ENCODE peak calls at places on chromosomes 5 and 9, in seven cellular contexts. K is HepG2, W is HCT116, O is K562, L is GM12878, T is SK-N-SH, Q is H1. U is an unnamed sample.

GRCh38 chr5:41925555-41925946 is 470 bp downstream of the FBXO4 start:
- DNase-seq in K (peak), W (no peak), O (peak), L (no peak), T (no peak), Q (peak), U (no peak)

GRCh38 chr5:175778951-175779475 is 92.4 kb upstream of the CPLX2 start:
- DNase-seq in K (peak), W (peak), O (no peak), L (no peak), T (peak), Q (no peak), U (no peak)

GRCh38 chr9:116391306-116391900 is 237.8 kb downstream of the PAPPA start:
- DNase-seq in K (no peak), W (no peak), O (no peak), L (no peak), T (no peak), Q (no peak), U (no peak)

GRCh38 chr5:777756-778161 is 6.8 kb downstream of the ZDHHC11B start:
- DNase-seq in K (no peak), W (no peak), O (peak), L (no peak), T (peak), Q (no peak), U (no peak)

GRCh38 chr9:69157751-69158466 is 16.2 kb upstream of the TJP2 start:
- DNase-seq in K (no peak), W (no peak), O (no peak), L (no peak), T (no peak), Q (no peak), U (no peak)

GRCh38 chr5:55254802-55255201 is 21.4 kb upstream of the CCNO start:
- DNase-seq in K (no peak), W (no peak), O (no peak), L (no peak), T (no peak), Q (no peak), U (no peak)

GRCh38 chr5:126004636-126005035 is 418.6 kb upstream of the GRAMD2B start:
- DNase-seq in K (no peak), W (no peak), O (no peak), L (no peak), T (no peak), Q (no peak), U (no peak)

GRCh38 chr5:42950466-42951168 is 89.5 kb downstream of the ANXA2R start:
- DNase-seq in K (no peak), W (peak), O (peak), L (peak), T (peak), Q (no peak), U (peak)

GRCh38 chr9:133968428-133968827 is 23.7 kb downstream of the VAV2 start:
- DNase-seq in K (no peak), W (no peak), O (no peak), L (no peak), T (no peak), Q (no peak), U (no peak)

GRCh38 chr5:67350185-67350584 is 153.6 kb upstream of the CD180 start:
- DNase-seq in K (no peak), W (no peak), O (no peak), L (no peak), T (no peak), Q (no peak), U (no peak)

GRCh38 chr5:179233909-179234562 is 111.2 kb downstream of the ADAMTS2 start:
- DNase-seq in K (no peak), W (no peak), O (no peak), L (no peak), T (peak), Q (no peak), U (no peak)

GRCh38 chr9:85402541-85402940 is 339.2 kb downstream of the AGTPBP1 start:
- DNase-seq in K (no peak), W (no peak), O (no peak), L (no peak), T (no peak), Q (no peak), U (no peak)
- H3K4me3 ChIP-seq in K (no peak), W (no peak), O (no peak), L (no peak), T (peak), Q (no peak), U (no peak)

GRCh38 chr5:172658869-172659513 is 17.9 kb downstream of the NEURL1B start:
- DNase-seq in K (no peak), W (no peak), O (no peak), L (no peak), T (peak), Q (no peak), U (no peak)
- TF ChIP-seq SIN3A in K (no peak), W (no peak), O (no peak), L (no peak), T (no peak), Q (no peak), U (no peak)

GRCh38 chr5:69415584-69415958 is 655 bp downstream of the MARVELD2 start:
- DNase-seq in K (peak), W (peak), O (no peak), L (no peak), T (no peak), Q (no peak), U (no peak)
- H3K4me3 ChIP-seq in K (peak), W (peak), O (no peak), L (peak), T (no peak), Q (peak), U (peak)

GRCh38 chr5:14120176-14120575 is 23.0 kb upstream of the TRIO start:
- DNase-seq in K (no peak), W (no peak), O (no peak), L (no peak), T (no peak), Q (no peak), U (no peak)
- TF ChIP-seq SIN3A in K (no peak), W (no peak), O (no peak), L (no peak), T (no peak), Q (no peak), U (no peak)

GRCh38 chr5:14295610-14296009 is 152.5 kb downstream of the TRIO start:
- DNase-seq in K (no peak), W (no peak), O (no peak), L (no peak), T (no peak), Q (no peak), U (no peak)

GRCh38 chr5:14293279-14293678 is 150.1 kb downstream of the TRIO start:
- DNase-seq in K (no peak), W (no peak), O (no peak), L (no peak), T (no peak), Q (no peak), U (no peak)

GRCh38 chr5:14296533-14297331 is 153.6 kb downstream of the TRIO start:
- DNase-seq in K (no peak), W (no peak), O (no peak), L (no peak), T (no peak), Q (no peak), U (no peak)

GRCh38 chr5:14297697-14298096 is 154.6 kb downstream of the TRIO start:
- DNase-seq in K (no peak), W (no peak), O (no peak), L (no peak), T (no peak), Q (no peak), U (no peak)

GRCh38 chr5:14292766-14293165 is 149.6 kb downstream of the TRIO start:
- DNase-seq in K (no peak), W (no peak), O (no peak), L (no peak), T (no peak), Q (no peak), U (no peak)
- H3K4me3 ChIP-seq in K (no peak), W (no peak), O (no peak), L (no peak), T (no peak), Q (no peak), U (no peak)

DNA sequence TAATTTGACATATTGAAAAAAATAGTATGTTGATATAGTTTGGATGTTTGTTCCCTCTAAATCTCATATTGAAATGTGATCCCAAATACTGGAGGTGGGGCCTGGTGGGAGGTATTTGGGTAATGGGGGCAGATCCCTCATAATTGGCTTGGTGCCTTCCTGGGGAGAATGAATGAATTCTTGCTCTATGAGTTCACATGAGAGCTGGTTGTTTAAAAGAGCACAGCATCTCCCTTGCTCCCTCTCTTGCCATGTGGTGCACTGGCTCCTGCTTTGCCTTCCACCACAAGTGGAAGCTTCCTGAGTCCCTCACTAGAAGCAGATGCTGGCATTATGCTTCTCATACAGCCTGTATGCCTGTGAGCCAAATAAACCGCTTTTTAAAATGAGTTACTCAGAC is 154.8 kb downstream of the ADAMTS6 start:
- DNase-seq in K (no peak), W (no peak), O (no peak), L (no peak), T (no peak), Q (no peak), U (no peak)
- TF ChIP-seq SIN3A in K (no peak), W (no peak), O (no peak), L (no peak), T (no peak), Q (no peak), U (no peak)

U was measured in Panc1.